ENCODE peak calls at places on chromosome 5, in seven cellular contexts. One of them, this sample, is unnamed.

GRCh38 chr5:83540783-83541182 is 69.2 kb downstream of the VCAN start:
- DNase-seq in globus pallidus: no peak
- DNase-seq in adipocyte: no peak
- DNase-seq in NCI-H2029: no peak
- DNase-seq in aorta: no peak
- DNase-seq in posterior cingulate gyrus: no peak
- DNase-seq in mucosa of descending colon: no peak
- DNase-seq in this sample: no peak

GRCh38 chr5:81232449-81233079 is 558 bp upstream of the CKMT2 start:
- DNase-seq in aorta: peak; percentile 90
- DNase-seq in posterior cingulate gyrus: no peak
- DNase-seq in globus pallidus: peak; percentile 28
- DNase-seq in mucosa of descending colon: no peak
- DNase-seq in adipocyte: no peak
- DNase-seq in NCI-H2029: peak; percentile 26
- DNase-seq in this sample: no peak

GRCh38 chr5:89697581-89697980 is 712.0 kb downstream of the CETN3 start:
- DNase-seq in NCI-H2029: peak; percentile 69
- DNase-seq in adipocyte: no peak
- DNase-seq in globus pallidus: no peak
- DNase-seq in mucosa of descending colon: no peak
- DNase-seq in posterior cingulate gyrus: no peak
- DNase-seq in aorta: no peak
- DNase-seq in this sample: no peak

GRCh38 chr5:151264113-151264512 is 11.1 kb downstream of the GM2A start:
- DNase-seq in globus pallidus: no peak
- DNase-seq in posterior cingulate gyrus: no peak
- DNase-seq in adipocyte: peak; percentile 41
- DNase-seq in aorta: no peak
- DNase-seq in mucosa of descending colon: no peak
- DNase-seq in NCI-H2029: no peak
- DNase-seq in this sample: no peak

GRCh38 chr5:134070979-134071849 is 43.3 kb upstream of the TCF7 start:
- DNase-seq in posterior cingulate gyrus: no peak
- DNase-seq in aorta: peak; percentile 70
- DNase-seq in adipocyte: peak; percentile 5
- DNase-seq in mucosa of descending colon: peak; percentile 39
- DNase-seq in NCI-H2029: no peak
- DNase-seq in globus pallidus: no peak
- DNase-seq in this sample: no peak

GRCh38 chr5:72231989-72232703 is 87.9 kb downstream of the MRPS27 start:
- DNase-seq in posterior cingulate gyrus: no peak
- DNase-seq in aorta: no peak
- DNase-seq in adipocyte: no peak
- DNase-seq in mucosa of descending colon: no peak
- DNase-seq in NCI-H2029: no peak
- DNase-seq in globus pallidus: no peak
- DNase-seq in this sample: no peak

GRCh38 chr5:72552041-72552557 is 44.9 kb upstream of the ZNF366 start:
- DNase-seq in adipocyte: peak; percentile 71
- DNase-seq in aorta: no peak
- DNase-seq in globus pallidus: no peak
- DNase-seq in posterior cingulate gyrus: no peak
- DNase-seq in mucosa of descending colon: no peak
- DNase-seq in NCI-H2029: no peak
- DNase-seq in this sample: no peak

GRCh38 chr5:167716376-167716775 is 575.1 kb upstream of the WWC1 start:
- DNase-seq in adipocyte: peak; percentile 44
- DNase-seq in globus pallidus: no peak
- DNase-seq in aorta: no peak
- DNase-seq in NCI-H2029: no peak
- DNase-seq in posterior cingulate gyrus: no peak
- DNase-seq in mucosa of descending colon: no peak
- DNase-seq in this sample: no peak

GRCh38 chr5:948472-949274 is 56.0 kb downstream of the TRIP13 start:
- DNase-seq in mucosa of descending colon: no peak
- DNase-seq in posterior cingulate gyrus: no peak
- DNase-seq in aorta: peak; percentile 41
- DNase-seq in NCI-H2029: no peak
- DNase-seq in adipocyte: no peak
- DNase-seq in globus pallidus: no peak
- DNase-seq in this sample: no peak

GRCh38 chr5:54309751-54310432 is 481 bp downstream of the ARL15 start:
- DNase-seq in adipocyte: peak; percentile 57
- DNase-seq in aorta: peak; percentile 77
- DNase-seq in globus pallidus: no peak
- DNase-seq in NCI-H2029: peak; percentile 39
- DNase-seq in mucosa of descending colon: peak; percentile 67
- DNase-seq in posterior cingulate gyrus: peak; percentile 35
- DNase-seq in this sample: peak; percentile 62

GRCh38 chr5:159682623-159683022 is 233.7 kb upstream of the ADRA1B start:
- DNase-seq in mucosa of descending colon: no peak
- DNase-seq in aorta: no peak
- DNase-seq in posterior cingulate gyrus: no peak
- DNase-seq in NCI-H2029: no peak
- DNase-seq in globus pallidus: no peak
- DNase-seq in adipocyte: no peak
- DNase-seq in this sample: no peak

GRCh38 chr5:15496886-15497285 is 3.1 kb upstream of the FBXL7 start:
- DNase-seq in globus pallidus: no peak
- DNase-seq in aorta: no peak
- DNase-seq in posterior cingulate gyrus: no peak
- DNase-seq in adipocyte: no peak
- DNase-seq in mucosa of descending colon: no peak
- DNase-seq in NCI-H2029: no peak
- DNase-seq in this sample: no peak

GRCh38 chr5:122313001-122313402 is 965 bp downstream of the SNCAIP start:
- DNase-seq in aorta: no peak
- DNase-seq in mucosa of descending colon: peak; percentile 30
- DNase-seq in globus pallidus: peak; percentile 15
- DNase-seq in adipocyte: peak; percentile 74
- DNase-seq in NCI-H2029: peak; percentile 58
- DNase-seq in posterior cingulate gyrus: no peak
- DNase-seq in this sample: no peak